ENCODE peak calls at places on chromosome 7, in eight cellular contexts. N, E, D, V, P, R, F and O are unnamed samples.

GRCh38 chr7:98278936-98279335 is 2.5 kb upstream of the BRI3 start:
- DNase-seq in N (no peak), E (no peak), D (no peak), V (no peak), P (no peak), R (no peak), F (no peak), O (no peak)

GRCh38 chr7:27916372-27916771 is 176.4 kb downstream of the TAX1BP1 start:
- DNase-seq in N (no peak), E (no peak), D (no peak), V (no peak), P (no peak), R (no peak), F (no peak), O (no peak)

GRCh38 chr7:17506090-17506489 is 207.6 kb downstream of the AHR start:
- DNase-seq in N (no peak), E (peak; percentile 23), D (no peak), V (no peak), P (no peak), R (no peak), F (peak; percentile 62), O (peak; percentile 41)

GRCh38 chr7:136900005-136900404 is 31.6 kb downstream of the CHRM2 start:
- DNase-seq in N (no peak), E (no peak), D (no peak), V (no peak), P (no peak), R (no peak), F (no peak), O (no peak)

GRCh38 chr7:140640060-140640611 is 477 bp downstream of the DENND2A start:
- DNase-seq in N (peak; percentile 57), E (peak; percentile 37), D (peak; percentile 76), V (no peak), P (no peak), R (no peak), F (peak; percentile 58), O (no peak)

GRCh38 chr7:128827248-128827958 is 2.8 kb upstream of the FLNC start:
- DNase-seq in N (peak; percentile 87), E (no peak), D (peak; percentile 43), V (no peak), P (peak; percentile 87), R (no peak), F (peak; percentile 74), O (no peak)

GRCh38 chr7:98754041-98754479 is 115.8 kb downstream of the TMEM130 start:
- DNase-seq in N (peak; percentile 37), E (no peak), D (peak; percentile 70), V (no peak), P (no peak), R (no peak), F (peak; percentile 3), O (no peak)

GRCh38 chr7:155885162-155886160 is 73.2 kb upstream of the SHH start:
- DNase-seq in N (peak; percentile 74), E (no peak), D (peak; percentile 45), V (no peak), P (peak; percentile 81), R (no peak), F (peak; percentile 60), O (no peak)

GRCh38 chr7:117872565-117873055 is 631 bp downstream of the CTTNBP2 start:
- DNase-seq in N (peak; percentile 7), E (peak; percentile 13), D (peak; percentile 68), V (peak; percentile 16), P (no peak), R (no peak), F (no peak), O (no peak)

GRCh38 chr7:98250789-98251188 is 1.2 kb downstream of the TECPR1 start:
- DNase-seq in N (no peak), E (peak; percentile 68), D (no peak), V (no peak), P (no peak), R (peak; percentile 32), F (no peak), O (peak; percentile 39)

GRCh38 chr7:47786557-47787248 is 161.6 kb downstream of the PKD1L1 start:
- DNase-seq in N (peak; percentile 100), E (no peak), D (peak; percentile 34), V (no peak), P (no peak), R (no peak), F (peak; percentile 99), O (no peak)

GRCh38 chr7:95621404-95621803 is 25.1 kb upstream of the PDK4 start:
- DNase-seq in N (no peak), E (no peak), D (no peak), V (no peak), P (no peak), R (no peak), F (no peak), O (no peak)

GRCh38 chr7:155578016-155578415 is 31.7 kb upstream of the CNPY1 start:
- DNase-seq in N (no peak), E (no peak), D (no peak), V (no peak), P (peak; percentile 35), R (no peak), F (no peak), O (no peak)

GRCh38 chr7:6172331-6173295 is 99.8 kb downstream of the CYTH3 start:
- DNase-seq in N (no peak), E (no peak), D (no peak), V (no peak), P (no peak), R (no peak), F (peak; percentile 12), O (no peak)

GRCh38 chr7:69047166-69047760 is 551.0 kb upstream of the AUTS2 start:
- DNase-seq in N (no peak), E (no peak), D (peak; percentile 38), V (no peak), P (no peak), R (no peak), F (no peak), O (no peak)

GRCh38 chr7:2728309-2729042 is 40.5 kb downstream of the AMZ1 start:
- DNase-seq in N (no peak), E (no peak), D (no peak), V (no peak), P (peak; percentile 59), R (no peak), F (no peak), O (no peak)